ENCODE peak calls at places on chromosomes 5 and 9, in six cellular contexts. X, K, Q, L, N and A are unnamed samples.
A peak's percentile ranks its signal among the peaks of the same experiment; 100 is the strongest.

GRCh38 chr5:113061851-113062631 is 85.4 kb downstream of the DCP2 start:
- DNase-seq in Q (no peak), L (peak; percentile 60), X (peak; percentile 85), N (no peak), K (no peak), A (peak; percentile 1)

GRCh38 chr9:6109571-6109970 is 94.1 kb upstream of the RANBP6 start:
- DNase-seq in X (peak; percentile 47), K (no peak), L (no peak), Q (no peak), N (no peak), A (no peak)

GRCh38 chr9:89473762-89474469 is 24.0 kb downstream of the SEMA4D start:
- DNase-seq in X (peak; percentile 89), Q (no peak), L (peak; percentile 80), N (no peak), K (no peak), A (no peak)

GRCh38 chr9:19969721-19970120 is 180.9 kb upstream of the SLC24A2 start:
- DNase-seq in X (no peak), Q (no peak), L (peak; percentile 39), N (no peak), K (no peak), A (no peak)

GRCh38 chr5:131353991-131354390 is 90.1 kb downstream of the CDC42SE2 start:
- DNase-seq in N (no peak), K (no peak), X (no peak), L (no peak), Q (no peak), A (no peak)

GRCh38 chr9:80061940-80062339 is 490.2 kb downstream of the TLE4 start:
- DNase-seq in K (no peak), N (no peak), X (peak; percentile 97), Q (peak; percentile 89), L (peak; percentile 78), A (no peak)

GRCh38 chr9:127942152-127943010 is 4.7 kb upstream of the DPM2 start:
- DNase-seq in N (no peak), X (peak; percentile 54), K (peak; percentile 61), L (peak; percentile 66), Q (peak; percentile 77), A (peak; percentile 86)

GRCh38 chr5:74974451-74975089 is 77.8 kb downstream of the GCNT4 start:
- DNase-seq in K (no peak), X (no peak), Q (no peak), N (no peak), L (no peak), A (no peak)

GRCh38 chr5:93162201-93162654 is 418.8 kb downstream of the NR2F1-AS1 start:
- DNase-seq in X (no peak), Q (peak; percentile 12), L (peak; percentile 65), N (no peak), K (peak; percentile 47), A (no peak)

GRCh38 chr5:135106610-135107009 is 72.6 kb upstream of the PITX1 start:
- DNase-seq in K (no peak), Q (no peak), L (no peak), X (peak; percentile 64), N (no peak), A (no peak)

GRCh38 chr9:138104251-138105122 is 226.9 kb downstream of the CACNA1B start:
- DNase-seq in N (no peak), K (no peak), X (no peak), Q (no peak), L (no peak), A (peak; percentile 24)

GRCh38 chr5:10577371-10578291 is 13.8 kb downstream of the ANKRD33B start:
- DNase-seq in N (no peak), K (no peak), L (no peak), Q (peak; percentile 64), X (no peak), A (no peak)

GRCh38 chr5:168093200-168093930 is 198.1 kb upstream of the WWC1 start:
- DNase-seq in X (no peak), L (no peak), Q (no peak), N (no peak), K (no peak), A (no peak)

GRCh38 chr5:53261245-53261644 is 151.7 kb upstream of the MOCS2 start:
- DNase-seq in K (no peak), N (no peak), L (peak; percentile 50), X (peak; percentile 34), Q (no peak), A (no peak)

GRCh38 chr9:88268886-88269285 is 119.4 kb upstream of the SPIN1 start:
- DNase-seq in N (no peak), Q (no peak), L (no peak), K (no peak), X (no peak), A (no peak)

GRCh38 chr9:135479469-135480052 is at the start of gene PPP1R26:
- DNase-seq in Q (no peak), L (no peak), K (peak; percentile 31), X (no peak), N (no peak), A (no peak)

GRCh38 chr9:6078382-6079105 is 63.1 kb upstream of the RANBP6 start:
- DNase-seq in K (no peak), L (no peak), Q (peak; percentile 74), N (no peak), X (no peak), A (no peak)

GRCh38 chr5:58666141-58666540 is 83.3 kb downstream of the RAB3C start:
- DNase-seq in X (no peak), K (no peak), L (no peak), Q (no peak), N (no peak), A (no peak)

GRCh38 chr5:132489871-132490483 is 596 bp downstream of the IRF1 start:
- DNase-seq in N (no peak), Q (no peak), K (no peak), X (peak; percentile 43), L (peak; percentile 45), A (peak; percentile 45)

GRCh38 chr5:103480246-103480645 is 82.3 kb downstream of the NUDT12 start:
- DNase-seq in K (no peak), L (no peak), N (no peak), Q (no peak), X (no peak), A (no peak)

GRCh38 chr9:124001445-124001799 is 10.1 kb upstream of the LHX2 start:
- DNase-seq in Q (no peak), X (no peak), K (no peak), N (no peak), L (no peak), A (no peak)

GRCh38 chr9:78860806-78861475 is 564.0 kb downstream of the PSAT1 start:
- DNase-seq in L (no peak), Q (peak; percentile 15), K (no peak), N (no peak), X (peak; percentile 82), A (no peak)

GRCh38 chr5:60677831-60678664 is 21.9 kb downstream of the DEPDC1B start:
- DNase-seq in L (peak; percentile 66), X (peak; percentile 58), K (no peak), N (no peak), Q (peak; percentile 59), A (no peak)

GRCh38 chr9:69773258-69773657 is 13.4 kb upstream of the PTAR1 start:
- DNase-seq in Q (no peak), N (no peak), L (no peak), X (no peak), K (no peak), A (no peak)

GRCh38 chr5:95379133-95379532 is 12.0 kb upstream of the FAM81B start:
- DNase-seq in N (no peak), K (no peak), X (no peak), L (no peak), Q (no peak), A (no peak)

GRCh38 chr5:175724314-175724713 is 66.4 kb downstream of the HRH2 start:
- DNase-seq in N (no peak), Q (no peak), X (no peak), L (no peak), K (no peak), A (no peak)

GRCh38 chr9:137064880-137065164 is 5.5 kb downstream of the SAPCD2 start:
- DNase-seq in X (no peak), K (no peak), L (no peak), Q (no peak), N (no peak), A (no peak)
- H2BK15ac ChIP-seq in X (no peak overlapping the region), K (no peak overlapping the region), L (no peak overlapping the region), Q (no peak overlapping the region), N (no peak overlapping the region), A (no peak overlapping the region)

GRCh38 chr9:37362430-37362829 is 60.1 kb upstream of the GRHPR start:
- DNase-seq in K (no peak), X (no peak), N (no peak), L (no peak), Q (no peak), A (no peak)

GRCh38 chr9:37364136-37364535 is 58.4 kb upstream of the GRHPR start:
- DNase-seq in N (no peak), X (no peak), K (no peak), Q (no peak), L (no peak), A (no peak)

GRCh38 chr9:37364751-37365360 is 57.6 kb upstream of the GRHPR start:
- DNase-seq in Q (peak; percentile 32), K (no peak), X (no peak), L (no peak), N (no peak), A (peak; percentile 55)

GRCh38 chr9:37363124-37363523 is 59.4 kb upstream of the GRHPR start:
- DNase-seq in X (no peak), L (no peak), N (no peak), K (no peak), Q (no peak), A (no peak)
- H2BK15ac ChIP-seq in X (no peak overlapping the region), L (no peak overlapping the region), N (no peak overlapping the region), K (no peak overlapping the region), Q (no peak overlapping the region), A (no peak overlapping the region)

DNA sequence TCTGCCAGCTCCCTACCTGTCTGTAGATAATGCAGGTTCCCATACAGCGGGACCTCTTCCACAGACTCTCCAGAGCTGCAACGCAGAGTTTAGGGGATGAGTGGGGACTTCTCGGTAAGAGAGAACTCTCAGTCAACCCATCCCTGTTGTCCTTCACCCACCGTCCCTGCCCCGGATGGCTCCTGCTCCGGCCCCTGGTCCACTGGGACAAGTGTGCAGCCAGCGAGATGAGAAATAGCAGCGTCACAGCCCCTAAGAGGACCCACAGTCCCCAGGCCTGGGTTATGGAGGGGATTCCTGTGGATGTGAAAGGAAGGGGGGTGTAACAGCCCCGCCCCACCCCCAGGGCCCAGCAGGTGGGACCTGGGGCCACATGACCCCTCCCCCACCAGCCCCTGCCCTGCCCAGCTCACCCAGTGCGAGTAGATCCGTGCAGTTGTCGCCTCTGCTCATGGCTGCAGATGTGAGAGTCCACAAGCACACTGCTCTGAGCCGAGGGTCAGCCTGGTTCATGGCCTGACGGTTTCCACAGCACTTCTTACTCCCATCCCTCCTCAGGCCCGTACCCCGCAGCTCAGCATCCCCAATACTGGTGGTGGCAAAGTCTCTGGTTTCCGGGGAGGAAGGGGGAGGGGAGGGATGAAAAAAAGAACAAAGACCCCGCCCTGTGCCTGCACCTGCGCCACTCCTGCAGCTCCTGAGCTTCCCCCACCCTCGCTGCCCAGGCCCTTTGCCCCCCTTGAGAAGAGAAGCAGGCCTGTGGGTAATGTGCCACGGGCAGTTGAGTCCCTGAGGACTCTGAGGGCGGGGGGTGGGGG is at the start of gene SIT1:
- DNase-seq in K (no peak), L (no peak), X (no peak), Q (no peak), N (no peak), A (no peak)
- H2BK15ac ChIP-seq in K (peak within 1 kb of the TSS; percentile 84), L (no peak within 1 kb of the TSS), X (no peak within 1 kb of the TSS), Q (no peak within 1 kb of the TSS), N (peak within 1 kb of the TSS; percentile 72), A (no peak within 1 kb of the TSS)

DNA sequence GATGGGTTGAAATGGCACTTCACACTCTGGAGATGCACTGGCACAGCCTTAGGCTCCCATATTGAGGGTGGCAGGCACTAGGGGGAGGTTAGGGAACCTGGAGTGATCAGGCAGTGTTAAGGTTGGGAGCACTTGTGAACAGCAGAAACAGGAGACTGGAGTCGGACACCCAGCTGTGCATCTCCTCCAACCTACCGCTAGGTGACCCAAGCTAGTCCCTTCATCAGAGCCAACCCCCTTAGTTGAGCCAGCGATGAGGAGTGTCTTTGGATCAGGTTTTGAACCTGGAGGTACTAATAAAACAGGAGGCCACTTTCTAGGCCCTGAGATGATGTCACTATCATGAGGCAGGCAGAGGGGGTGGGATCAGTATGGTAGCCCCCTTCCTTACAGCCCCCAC is 1.7 kb downstream of the ACTL7B start:
- DNase-seq in K (no peak), Q (no peak), N (no peak), X (no peak), L (no peak), A (no peak)
- H2BK15ac ChIP-seq in K (no peak overlapping the region), Q (no peak overlapping the region), N (no peak overlapping the region), X (no peak overlapping the region), L (no peak overlapping the region), A (no peak overlapping the region)